ENCODE peak calls at places on chromosomes 4 and X, in nine cellular contexts. A is non-pigmented ciliary epithelial cell; B is foreskin melanocyte; N is AG20443; G is stomach; I is PC-9; K is CD8-positive, alpha-beta T cell; X is activated naive CD4-positive, alpha-beta T cell; M is left lung. H is an unnamed sample.

GRCh38 chr4:186669159-186669720 is 54.4 kb downstream of the FAT1 start:
- DNase-seq in A (peak), B (peak), N (peak), G (no peak), I (no peak), K (no peak), X (no peak), M (no peak), H (peak)

GRCh38 chrX:130287071-130287770 is 18.5 kb upstream of the ZNF280C start:
- DNase-seq in A (no peak), B (no peak), N (no peak), G (no peak), I (no peak), K (no peak), X (no peak), M (no peak), H (no peak)

GRCh38 chrX:46953597-46953996 is 41.4 kb downstream of the JADE3 start:
- DNase-seq in A (no peak), B (no peak), N (no peak), G (no peak), I (peak), K (no peak), X (no peak), M (no peak), H (no peak)

GRCh38 chrX:13048265-13048664 is 3.8 kb upstream of the FAM9C start:
- DNase-seq in A (no peak), B (peak), N (no peak), G (no peak), I (no peak), K (no peak), X (no peak), M (no peak), H (no peak)

GRCh38 chrX:9131066-9131465 is 97.1 kb upstream of the FAM9B start:
- DNase-seq in A (no peak), B (no peak), N (no peak), G (no peak), I (no peak), K (no peak), X (no peak), M (no peak), H (peak)

GRCh38 chrX:74450803-74451449 is 29.6 kb downstream of the SLC16A2 start:
- DNase-seq in A (peak), B (peak), N (peak), G (no peak), I (peak), K (no peak), X (no peak), M (no peak), H (peak)

GRCh38 chr4:120331486-120332281 is 265.0 kb upstream of the MAD2L1 start:
- DNase-seq in A (peak), B (no peak), N (no peak), G (no peak), I (no peak), K (no peak), X (no peak), M (no peak), H (peak)

GRCh38 chr4:140163029-140163810 is 9.2 kb upstream of the MAML3 start:
- DNase-seq in A (no peak), B (peak), N (peak), G (no peak), I (no peak), K (no peak), X (no peak), M (no peak), H (no peak)

GRCh38 chrX:63855896-63856295 is 70.9 kb upstream of the ARHGEF9 start:
- DNase-seq in A (no peak), B (no peak), N (peak), G (no peak), I (no peak), K (no peak), X (no peak), M (no peak), H (peak)

GRCh38 chrX:30489323-30489722 is 88.2 kb downstream of the TASL start:
- DNase-seq in A (no peak), B (no peak), N (no peak), G (no peak), I (no peak), K (no peak), X (no peak), M (no peak), H (peak)